ENCODE peak calls at places on chromosomes 13 and 19, in four cellular contexts. J, W, T and S are unnamed samples. For H3K4me1, the result is how much of the 10 kb centered on the place peaks cover.

GRCh38 chr13:27280009-27280646 is 9.5 kb downstream of the RASL11A start:
- DNase-seq in J (no peak), W (no peak), T (no peak), S (no peak)

GRCh38 chr19:58058428-58058827 is 654 bp upstream of the ZNF135 start:
- DNase-seq in J (no peak), W (no peak), T (no peak), S (no peak)

GRCh38 chr19:1424182-1424955 is 13.8 kb upstream of the RPS15 start:
- DNase-seq in J (no peak), W (no peak), T (peak), S (no peak)

GRCh38 chr13:94236876-94237275 is 242.6 kb downstream of the DCT start:
- DNase-seq in J (no peak), W (no peak), T (no peak), S (no peak)

GRCh38 chr13:101346161-101346560 is 70.1 kb downstream of the NALCN start:
- DNase-seq in J (no peak), W (no peak), T (no peak), S (no peak)

GRCh38 chr13:48412881-48413351 is at the start of gene LPAR6:
- DNase-seq in J (no peak), W (no peak), T (no peak), S (peak)

GRCh38 chr19:1856698-1857603 is 6.4 kb downstream of the KLF16 start:
- DNase-seq in J (peak), W (peak), T (peak), S (peak)

GRCh38 chr19:58128041-58128685 is 22.4 kb downstream of the ZNF329 start:
- DNase-seq in J (no peak), W (no peak), T (no peak), S (no peak)

GRCh38 chr19:38193445-38193844 is 30.6 kb downstream of the DPF1 start:
- DNase-seq in J (no peak), W (no peak), T (no peak), S (no peak)

GRCh38 chr13:107462501-107462900 is 752.8 kb downstream of the LIG4 start:
- DNase-seq in J (no peak), W (no peak), T (no peak), S (no peak)

GRCh38 chr13:20181180-20181579 is 11.6 kb downstream of the GJB2 start:
- DNase-seq in J (no peak), W (no peak), T (no peak), S (no peak)

GRCh38 chr19:32308436-32309077 is 36.9 kb upstream of the ZNF507 start:
- DNase-seq in J (no peak), W (no peak), T (no peak), S (no peak)

GRCh38 chr19:24033962-24034342 is 53.0 kb upstream of the ZNF254 start:
- DNase-seq in J (peak), W (peak), T (peak), S (peak)

GRCh38 chr13:107043016-107043957 is 475.4 kb upstream of the ARGLU1 start:
- DNase-seq in J (no peak), W (no peak), T (no peak), S (no peak)

GRCh38 chr13:24626449-24626848 is 53.8 kb upstream of the ATP12A start:
- DNase-seq in J (no peak), W (no peak), T (no peak), S (no peak)

GRCh38 chr13:84655677-84656076 is 773.4 kb upstream of the SLITRK1 start:
- DNase-seq in J (no peak), W (no peak), T (no peak), S (no peak)

GRCh38 chr13:74465279-74465678 is 331.1 kb upstream of the KLF12 start:
- DNase-seq in J (no peak), W (no peak), T (no peak), S (no peak)

GRCh38 chr13:34037636-34038325 is 219.8 kb downstream of the RFC3 start:
- DNase-seq in J (peak), W (no peak), T (no peak), S (no peak)

GRCh38 chr13:36858285-36858684 is 39.3 kb downstream of the RFXAP start:
- DNase-seq in J (peak), W (no peak), T (no peak), S (peak)

GRCh38 chr19:18683955-18684641 is 618 bp downstream of the CRTC1 start:
- DNase-seq in J (no peak), W (no peak), T (no peak), S (no peak)

GRCh38 chr13:33536639-33537425 is 251.3 kb upstream of the STARD13 start:
- DNase-seq in J (no peak), W (no peak), T (no peak), S (peak)

GRCh38 chr13:43787998-43788397 is 1.2 kb upstream of the ENOX1 start:
- DNase-seq in J (peak), W (no peak), T (no peak), S (no peak)

GRCh38 chr13:93963266-93964131 is 516.0 kb downstream of the DCT start:
- DNase-seq in J (no peak), W (no peak), T (no peak), S (no peak)

DNA sequence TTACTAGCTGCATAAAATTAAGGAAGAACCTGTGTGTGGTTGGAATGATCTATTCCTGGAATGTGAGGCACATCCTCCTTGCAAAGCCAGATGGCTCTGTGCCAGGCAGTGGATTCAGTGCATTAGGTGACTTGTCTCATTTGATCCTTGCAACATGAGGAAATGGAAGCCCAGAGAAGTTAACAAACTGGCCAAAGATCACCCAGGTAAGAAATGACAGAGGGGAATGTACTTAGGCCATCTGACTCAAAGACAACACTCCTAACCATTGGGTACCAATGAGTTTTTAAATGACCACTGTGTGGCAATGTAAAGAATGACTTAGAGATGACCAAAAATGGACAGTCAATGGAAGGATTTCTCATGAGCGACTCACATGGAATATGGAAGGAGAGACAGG is 114.2 kb upstream of the RXFP2 start:
- DNase-seq in J (no peak), W (no peak), T (no peak), S (no peak)
- H3K4me1 ChIP-seq in J (under half), W (under half), T (under half), S (under half)

GRCh38 chr13:108915095-108915633 is 285.8 kb downstream of the MYO16 start:
- DNase-seq in J (no peak), W (no peak), T (no peak), S (peak)
- TF ChIP-seq CTCF in J (peak), W (peak), T (peak), S (peak)

GRCh38 chr13:114130708-114131580 is 1.5 kb downstream of the RASA3 start:
- DNase-seq in J (no peak), W (peak), T (peak), S (peak)
- H3K4me1 ChIP-seq in J (under half), W (under half), T (under half), S (under half)

DNA sequence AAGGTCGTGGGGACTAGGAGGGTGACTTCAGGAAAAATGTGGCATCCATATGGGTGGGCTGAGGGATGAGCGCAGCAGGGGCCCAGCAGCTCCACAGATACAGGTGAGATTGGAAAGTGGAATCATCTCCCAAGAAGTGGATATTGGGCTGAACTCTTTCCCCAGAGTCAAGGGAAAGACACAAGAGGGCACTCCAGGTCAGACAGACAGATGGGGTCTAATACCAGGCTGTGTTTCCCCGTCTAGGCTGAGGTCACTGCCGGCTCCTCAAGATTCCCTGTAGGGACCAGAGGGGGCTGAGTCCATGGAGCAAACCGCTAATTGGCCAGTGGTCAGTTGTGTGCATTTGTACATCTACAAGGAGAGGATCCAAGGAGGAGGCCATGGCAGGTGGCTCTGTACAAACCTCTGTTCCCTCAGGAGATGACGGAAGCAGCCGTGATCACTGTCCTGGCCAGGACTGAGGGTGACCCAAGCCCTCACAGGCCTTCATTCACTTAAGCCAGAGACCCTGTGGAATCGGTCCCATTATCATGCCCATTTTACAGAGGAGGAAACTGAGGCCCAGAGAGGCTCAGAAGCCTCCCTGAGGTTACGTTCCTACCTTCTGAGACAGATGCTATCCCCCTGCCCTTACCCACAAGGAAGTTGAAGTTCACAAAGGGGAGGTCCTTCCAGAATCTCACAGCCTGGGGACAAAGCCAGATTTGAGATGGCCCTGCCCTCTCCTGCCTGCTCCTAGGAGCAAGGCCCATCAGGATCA is 14.9 kb upstream of the IGLON5 start:
- DNase-seq in J (no peak), W (no peak), T (no peak), S (no peak)
- TF ChIP-seq CTCF in J (peak), W (no peak), T (no peak), S (no peak)

GRCh38 chr19:35753634-35754364 is 3.0 kb downstream of the HSPB6 start:
- DNase-seq in J (no peak), W (peak), T (peak), S (no peak)
- H3K4me1 ChIP-seq in J (under half), W (under half), T (under half), S (under half)

GRCh38 chr19:53007200-53008054 is 6.3 kb upstream of the ERVV-1 start:
- DNase-seq in J (no peak), W (no peak), T (no peak), S (no peak)

GRCh38 chr19:53012006-53012405 is 1.7 kb upstream of the ERVV-1 start:
- DNase-seq in J (no peak), W (no peak), T (no peak), S (no peak)

GRCh38 chr19:53013621-53014020 is at the start of gene ERVV-1:
- DNase-seq in J (no peak), W (no peak), T (no peak), S (no peak)

GRCh38 chr19:53008061-53008778 is 5.5 kb upstream of the ERVV-1 start:
- DNase-seq in J (no peak), W (no peak), T (no peak), S (no peak)

DNA sequence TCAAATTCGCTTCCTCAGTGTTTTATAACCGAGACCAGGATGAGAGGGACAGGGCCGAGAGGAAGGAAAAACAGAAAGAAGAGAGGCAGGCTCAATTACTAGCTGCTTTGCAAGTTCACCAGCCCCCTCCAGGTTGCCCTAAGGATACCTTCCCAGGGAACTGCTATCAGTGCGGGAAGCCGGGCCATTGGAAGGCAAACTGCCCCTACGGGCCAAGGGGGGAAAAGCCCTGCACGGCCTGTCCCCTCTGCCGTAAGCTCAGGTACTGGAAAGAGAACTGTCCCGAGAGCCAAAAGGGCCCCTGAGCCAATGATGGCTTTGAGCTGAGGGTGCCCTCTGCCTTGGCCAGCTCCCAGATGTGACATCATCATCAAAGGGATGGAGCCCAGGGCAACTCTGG is 3.2 kb upstream of the ERVV-1 start:
- DNase-seq in J (no peak), W (no peak), T (no peak), S (no peak)
- TF ChIP-seq CTCF in J (no peak), W (no peak), T (no peak), S (no peak)

DNA sequence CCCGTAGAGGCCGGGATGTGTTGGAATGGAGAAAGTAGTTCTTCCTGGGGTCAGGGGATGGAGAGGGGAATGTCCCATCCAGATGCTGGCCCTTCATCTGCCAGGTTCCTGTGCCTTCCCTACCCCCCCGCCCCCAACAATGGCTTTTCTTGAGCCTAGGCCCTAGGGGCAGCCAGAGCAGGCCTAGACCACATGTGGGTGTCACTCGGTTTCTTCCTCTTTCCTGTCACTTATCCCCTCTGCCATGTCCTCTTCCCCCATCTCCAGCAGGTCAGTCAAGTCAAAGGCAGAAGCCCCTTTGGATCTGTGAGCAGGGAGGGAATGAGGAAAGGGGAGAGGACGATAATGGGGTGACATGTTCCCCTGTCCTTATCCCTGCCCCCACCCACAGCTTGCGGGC is 36.4 kb downstream of the LYL1 start:
- DNase-seq in J (no peak), W (no peak), T (no peak), S (no peak)
- H3K4me1 ChIP-seq in J (under half), W (half or more), T (under half), S (under half)

GRCh38 chr13:96991072-96991471 is 3.2 kb downstream of the OXGR1 start:
- DNase-seq in J (no peak), W (no peak), T (no peak), S (no peak)
- TF ChIP-seq CTCF in J (no peak), W (no peak), T (no peak), S (no peak)

GRCh38 chr13:109746364-109746763 is 40.0 kb downstream of the IRS2 start:
- DNase-seq in J (no peak), W (no peak), T (no peak), S (no peak)
- H3K4me1 ChIP-seq in J (under half), W (under half), T (under half), S (under half)